ENCODE peak calls at places on chromosome 21, in eight cellular contexts. J is mammary epithelial cell; V is foreskin fibroblast; A is stimulated activated CD4-positive, alpha-beta T cell treated with anti-CD3 and anti-CD28 coated beads, Interleukin-1b, Interleukin-23, amount 100 ng/mL, for 24 hours; U is GM20000; P is neural crest cell; S is Right ventricle myocardium superior; F is mucosa of gallbladder. L is an unnamed sample.

GRCh38 chr21:45277101-45278045 is 10.3 kb downstream of the POFUT2 start:
- DNase-seq in J (no peak), A (no peak), S (no peak), U (no peak), F (no peak), P (no peak), V (no peak), L (peak; percentile 64)

GRCh38 chr21:15058718-15059316 is 6.0 kb downstream of the NRIP1 start:
- DNase-seq in A (no peak), U (no peak), P (no peak), J (peak; percentile 29), F (no peak), V (peak; percentile 67), S (no peak), L (no peak)

GRCh38 chr21:36297938-36298572 is 21.9 kb upstream of the MORC3 start:
- DNase-seq in J (peak; percentile 70), S (no peak), V (peak; percentile 58), A (peak; percentile 39), P (no peak), F (peak; percentile 80), U (peak; percentile 92), L (peak; percentile 85)

GRCh38 chr21:43209575-43210453 is 41.0 kb downstream of the CRYAA start:
- DNase-seq in S (peak; percentile 36), P (no peak), U (no peak), A (no peak), V (no peak), J (no peak), F (peak; percentile 61), L (peak; percentile 64)

GRCh38 chr21:38267991-38268858 is 11.4 kb downstream of the KCNJ15 start:
- DNase-seq in V (peak; percentile 89), S (no peak), F (peak; percentile 54), U (peak; percentile 12), J (peak; percentile 76), P (no peak), A (no peak), L (no peak)

GRCh38 chr21:32826317-32827167 is 55.0 kb upstream of the PAXBP1 start:
- DNase-seq in J (peak; percentile 38), P (peak; percentile 11), S (no peak), A (no peak), V (peak; percentile 75), U (peak; percentile 70), F (peak; percentile 49), L (no peak)

GRCh38 chr21:14838400-14838799 is 226.4 kb downstream of the NRIP1 start:
- DNase-seq in A (no peak), U (no peak), J (no peak), V (no peak), F (no peak), S (no peak), P (no peak), L (no peak)

GRCh38 chr21:43880111-43880985 is 15.3 kb downstream of the AGPAT3 start:
- DNase-seq in P (no peak), A (no peak), U (no peak), F (peak; percentile 66), S (no peak), V (peak; percentile 39), J (peak; percentile 42), L (peak; percentile 59)

GRCh38 chr21:44876849-44877575 is 3.5 kb upstream of the PTTG1IP start:
- DNase-seq in P (no peak), J (no peak), V (no peak), F (no peak), A (no peak), U (no peak), S (peak; percentile 18), L (no peak)

GRCh38 chr21:26409735-26410134 is 163.4 kb downstream of the CYYR1 start:
- DNase-seq in U (no peak), J (no peak), S (no peak), A (no peak), F (no peak), V (peak; percentile 60), P (no peak), L (no peak)

GRCh38 chr21:42153746-42154145 is 65.2 kb upstream of the ABCG1 start:
- DNase-seq in A (no peak), V (no peak), U (no peak), P (no peak), F (no peak), S (no peak), J (no peak), L (no peak)

GRCh38 chr21:46585191-46585953 is 19.5 kb downstream of the S100B start:
- DNase-seq in A (no peak), V (no peak), F (no peak), J (peak; percentile 45), P (no peak), S (no peak), U (no peak), L (no peak)

GRCh38 chr21:30044447-30045064 is 104.8 kb upstream of the GRIK1 start:
- DNase-seq in S (no peak), P (peak; percentile 47), U (peak; percentile 4), J (peak; percentile 9), V (peak; percentile 48), F (no peak), A (no peak), L (no peak)

GRCh38 chr21:44919111-44919912 is 1.4 kb downstream of the ITGB2 start:
- DNase-seq in A (no peak), U (no peak), V (no peak), J (no peak), S (peak; percentile 54), F (no peak), P (no peak), L (peak; percentile 89)

GRCh38 chr21:46515109-46515508 is 56.4 kb downstream of the DIP2A start:
- DNase-seq in A (no peak), V (no peak), F (peak; percentile 46), U (no peak), S (peak; percentile 83), J (no peak), P (no peak), L (no peak)

GRCh38 chr21:35751171-35751570 is 309.2 kb downstream of the SETD4 start:
- DNase-seq in V (no peak), S (no peak), P (no peak), A (no peak), J (no peak), F (no peak), U (no peak), L (no peak)

GRCh38 chr21:29072873-29073221 is 601 bp downstream of the CCT8 start:
- DNase-seq in S (no peak), A (no peak), V (peak; percentile 24), J (no peak), U (no peak), P (no peak), F (no peak), L (no peak)

GRCh38 chr21:33541756-33542639 is at the start of gene GART:
- DNase-seq in P (peak; percentile 70), A (peak; percentile 79), S (peak; percentile 90), V (peak; percentile 93), U (peak; percentile 82), F (peak; percentile 75), J (peak; percentile 82), L (peak; percentile 96)

GRCh38 chr21:42580793-42581201 is 67.1 kb downstream of the SLC37A1 start:
- DNase-seq in U (no peak), F (no peak), A (no peak), S (peak; percentile 14), J (no peak), P (no peak), V (no peak), L (peak; percentile 67)

GRCh38 chr21:46431448-46431847 is 27.2 kb upstream of the DIP2A start:
- DNase-seq in F (no peak), S (no peak), V (no peak), P (no peak), A (no peak), J (no peak), U (no peak), L (peak; percentile 56)

GRCh38 chr21:28723666-28724065 is 269.0 kb downstream of the LTN1 start:
- DNase-seq in A (no peak), F (no peak), S (no peak), P (no peak), U (no peak), V (no peak), J (no peak), L (no peak)

GRCh38 chr21:17512245-17513213 is at the start of gene CXADR:
- DNase-seq in J (peak; percentile 85), F (peak; percentile 86), P (peak; percentile 70), V (peak; percentile 54), A (peak; percentile 73), S (peak; percentile 83), U (peak; percentile 86), L (peak; percentile 89)

GRCh38 chr21:42299324-42300044 is 15.7 kb downstream of the TFF3 start:
- DNase-seq in P (no peak), A (peak; percentile 7), U (no peak), F (peak; percentile 65), V (no peak), J (peak; percentile 43), S (peak; percentile 76), L (peak; percentile 69)

GRCh38 chr21:41236361-41236973 is 68.5 kb downstream of the BACE2 start:
- DNase-seq in P (no peak), U (no peak), J (no peak), V (no peak), F (no peak), A (no peak), S (no peak), L (no peak)

GRCh38 chr21:45432575-45433255 is 27.8 kb downstream of the COL18A1 start:
- DNase-seq in A (no peak), F (no peak), U (no peak), S (no peak), J (no peak), V (peak; percentile 78), P (no peak), L (no peak)

GRCh38 chr21:39000496-39000895 is 182.8 kb downstream of the PSMG1 start:
- DNase-seq in J (peak; percentile 40), U (no peak), V (no peak), F (no peak), A (no peak), P (no peak), S (peak; percentile 60), L (no peak)

GRCh38 chr21:41759926-41760325 is 6.9 kb downstream of the RIPK4 start:
- DNase-seq in U (no peak), F (no peak), V (no peak), J (no peak), S (no peak), A (no peak), P (no peak), L (peak; percentile 1)

GRCh38 chr21:43903451-43904091 is 38.5 kb downstream of the AGPAT3 start:
- DNase-seq in P (peak; percentile 46), V (peak; percentile 11), U (no peak), F (no peak), A (no peak), J (no peak), S (peak; percentile 73), L (peak; percentile 88)

GRCh38 chr21:37502947-37503346 is 136.4 kb downstream of the DYRK1A start:
- DNase-seq in A (no peak), S (no peak), V (no peak), F (no peak), P (no peak), U (no peak), J (no peak), L (no peak)

GRCh38 chr21:14223365-14223764 is 7.4 kb downstream of the RBM11 start:
- DNase-seq in A (no peak), U (no peak), F (no peak), J (no peak), V (no peak), P (no peak), S (no peak), L (no peak)

L was measured in spleen.